ENCODE peak calls at places on chromosomes 16 and 17, in five cellular contexts. N, D, X, W and Z are unnamed samples.

GRCh38 chr16:29674188-29674587 is 4.8 kb upstream of the QPRT start:
- DNase-seq in N (no peak), W (no peak), X (no peak), D (no peak), Z (no peak)

GRCh38 chr16:75317101-75317522 is 65.7 kb upstream of the BCAR1 start:
- DNase-seq in W (no peak), D (no peak), N (no peak), X (peak), Z (no peak)

GRCh38 chr16:81478876-81479496 is 34.4 kb downstream of the CMIP start:
- DNase-seq in X (peak), N (no peak), W (peak), D (no peak), Z (no peak)

GRCh38 chr17:67801626-67802175 is 23.6 kb upstream of the BPTF start:
- DNase-seq in N (no peak), W (peak), D (peak), X (no peak), Z (peak)

GRCh38 chr16:75702247-75702646 is 986 bp upstream of the DUXB start:
- DNase-seq in N (no peak), D (no peak), X (no peak), W (no peak), Z (no peak)

GRCh38 chr16:25126820-25127232 is 15.3 kb downstream of the LCMT1 start:
- DNase-seq in D (no peak), W (peak), N (no peak), X (peak), Z (no peak)

GRCh38 chr17:45782889-45783592 is 1.1 kb upstream of the CRHR1 start:
- DNase-seq in X (peak), W (peak), N (peak), D (peak), Z (peak)

GRCh38 chr17:72702136-72702735 is 390.3 kb downstream of the SLC39A11 start:
- DNase-seq in W (no peak), D (no peak), N (no peak), X (no peak), Z (no peak)

GRCh38 chr17:31216053-31216751 is 80.8 kb downstream of the OMG start:
- DNase-seq in W (peak), X (peak), N (peak), D (no peak), Z (no peak)

GRCh38 chr17:280216-280615 is 72.4 kb downstream of the RPH3AL start:
- DNase-seq in N (no peak), D (no peak), W (no peak), X (no peak), Z (no peak)

GRCh38 chr17:9294661-9295210 is 273.4 kb downstream of the NTN1 start:
- DNase-seq in N (no peak), W (peak), X (no peak), D (no peak), Z (no peak)

GRCh38 chr17:41324180-41325075 is 8.9 kb upstream of the KRTAP17-1 start:
- DNase-seq in D (peak), X (no peak), N (peak), W (peak), Z (peak)

GRCh38 chr17:80943346-80944145 is 48.1 kb upstream of the CHMP6 start:
- DNase-seq in N (no peak), D (no peak), W (no peak), X (no peak), Z (no peak)

GRCh38 chr17:80946449-80946848 is 45.2 kb upstream of the CHMP6 start:
- DNase-seq in N (no peak), X (no peak), D (no peak), W (no peak), Z (no peak)

GRCh38 chr17:80945736-80946135 is 45.9 kb upstream of the CHMP6 start:
- DNase-seq in W (no peak), D (no peak), X (no peak), N (no peak), Z (no peak)

GRCh38 chr17:80942360-80943345 is 49.0 kb upstream of the CHMP6 start:
- DNase-seq in N (no peak), W (no peak), D (no peak), X (no peak), Z (no peak)

DNA sequence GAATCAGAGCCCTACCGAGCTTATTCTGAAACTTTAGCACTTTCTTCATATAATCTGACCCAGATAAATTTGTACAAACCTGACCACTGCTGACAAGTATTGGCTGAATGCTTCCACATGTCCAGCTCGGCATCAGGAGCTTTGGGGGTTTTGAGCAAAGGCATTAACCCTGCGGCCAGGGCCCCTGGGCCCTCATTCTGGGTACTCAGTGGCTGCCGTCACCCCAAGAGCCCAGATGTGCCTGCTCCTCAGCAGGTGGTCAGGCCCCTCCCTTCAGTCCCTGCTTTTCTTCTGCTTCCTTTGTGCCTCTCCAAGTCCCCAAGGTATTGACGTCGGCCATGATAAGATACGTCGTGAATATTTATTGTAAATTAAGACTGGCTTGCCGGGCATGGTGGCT is 47.3 kb upstream of the CHMP6 start:
- DNase-seq in D (no peak), N (no peak), W (no peak), X (no peak), Z (no peak)
- H2BK12ac ChIP-seq in D (no peak), N (no peak), W (no peak), X (no peak), Z (no peak)

GRCh38 chr17:39979865-39980401 is 674 bp upstream of the PSMD3 start:
- DNase-seq in D (peak), W (no peak), X (peak), N (no peak), Z (no peak)

GRCh38 chr17:39981207-39982068 is 831 bp downstream of the PSMD3 start:
- DNase-seq in N (no peak), X (peak), W (no peak), D (no peak), Z (no peak)

GRCh38 chr17:39980402-39981206 is at the start of gene PSMD3:
- DNase-seq in D (peak), W (peak), N (peak), X (peak), Z (peak)

GRCh38 chr17:39982069-39982371 is 1.4 kb downstream of the PSMD3 start:
- DNase-seq in X (no peak), N (no peak), W (no peak), D (no peak), Z (no peak)

DNA sequence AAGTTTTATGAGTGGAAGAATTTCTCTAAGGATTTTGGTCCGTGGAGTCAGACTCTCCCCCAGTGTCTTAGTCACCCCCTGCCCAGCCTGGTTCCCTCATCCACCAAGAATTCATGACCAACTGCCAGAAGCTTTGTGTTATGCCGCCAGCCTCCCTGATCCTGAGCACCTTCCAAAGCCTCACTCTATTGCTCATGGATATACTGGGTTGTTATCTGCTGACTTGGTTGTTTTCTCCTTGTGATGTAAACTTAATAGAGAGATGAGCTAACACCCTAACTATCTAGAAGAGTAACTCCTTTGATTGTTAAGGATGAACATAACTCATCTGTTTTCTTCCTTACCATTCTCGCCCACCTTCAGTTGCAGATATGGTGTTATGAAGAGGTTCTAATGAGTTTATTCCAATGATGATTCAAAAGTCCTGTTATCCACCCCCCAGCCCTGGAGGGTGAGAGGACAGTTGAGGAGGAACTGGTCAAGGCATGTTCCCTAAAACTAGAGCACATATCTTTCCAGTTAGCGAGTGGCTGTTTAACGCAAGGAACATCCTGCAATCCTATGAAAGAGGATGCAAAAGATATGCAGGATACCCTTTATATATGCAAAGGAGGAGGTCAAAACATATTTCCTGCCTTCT is 1.5 kb upstream of the PSMD3 start:
- DNase-seq in N (no peak), D (no peak), W (peak), X (peak), Z (no peak)
- H2BK12ac ChIP-seq in N (no peak), D (no peak), W (no peak), X (no peak), Z (peak)

GRCh38 chr16:57313509-57313908 is 29.0 kb upstream of the PLLP start:
- DNase-seq in W (no peak), N (no peak), X (no peak), D (no peak), Z (no peak)
- H2BK12ac ChIP-seq in W (no peak), N (no peak), X (no peak), D (no peak), Z (no peak)

GRCh38 chr17:27944546-27945332 is 51.6 kb upstream of the LYRM9 start:
- DNase-seq in W (no peak), N (no peak), D (no peak), X (no peak), Z (no peak)
- H2BK12ac ChIP-seq in W (no peak), N (no peak), D (no peak), X (no peak), Z (peak)

DNA sequence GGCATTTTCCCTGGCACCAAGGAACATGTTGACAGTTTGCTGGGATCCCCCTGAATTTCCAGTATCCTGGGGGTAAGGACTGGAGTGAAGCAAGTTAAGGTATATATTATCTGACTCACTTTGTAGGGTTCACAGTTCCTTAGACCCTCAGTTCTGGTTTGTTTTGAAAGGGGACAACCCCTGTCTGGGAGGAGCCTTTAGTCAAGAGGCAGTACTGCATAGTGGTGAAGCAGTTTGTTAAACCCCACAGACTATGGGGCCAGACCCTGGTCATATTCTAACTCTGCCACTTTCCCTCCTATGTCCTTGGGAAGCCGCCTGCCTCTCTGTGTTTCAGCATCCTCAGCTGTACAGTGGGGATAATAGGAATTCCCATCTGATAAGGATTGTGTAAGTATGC is 145.5 kb upstream of the ZFHX3 start:
- DNase-seq in X (no peak), D (no peak), N (no peak), W (no peak), Z (no peak)
- H2BK12ac ChIP-seq in X (no peak), D (no peak), N (no peak), W (no peak), Z (no peak)

DNA sequence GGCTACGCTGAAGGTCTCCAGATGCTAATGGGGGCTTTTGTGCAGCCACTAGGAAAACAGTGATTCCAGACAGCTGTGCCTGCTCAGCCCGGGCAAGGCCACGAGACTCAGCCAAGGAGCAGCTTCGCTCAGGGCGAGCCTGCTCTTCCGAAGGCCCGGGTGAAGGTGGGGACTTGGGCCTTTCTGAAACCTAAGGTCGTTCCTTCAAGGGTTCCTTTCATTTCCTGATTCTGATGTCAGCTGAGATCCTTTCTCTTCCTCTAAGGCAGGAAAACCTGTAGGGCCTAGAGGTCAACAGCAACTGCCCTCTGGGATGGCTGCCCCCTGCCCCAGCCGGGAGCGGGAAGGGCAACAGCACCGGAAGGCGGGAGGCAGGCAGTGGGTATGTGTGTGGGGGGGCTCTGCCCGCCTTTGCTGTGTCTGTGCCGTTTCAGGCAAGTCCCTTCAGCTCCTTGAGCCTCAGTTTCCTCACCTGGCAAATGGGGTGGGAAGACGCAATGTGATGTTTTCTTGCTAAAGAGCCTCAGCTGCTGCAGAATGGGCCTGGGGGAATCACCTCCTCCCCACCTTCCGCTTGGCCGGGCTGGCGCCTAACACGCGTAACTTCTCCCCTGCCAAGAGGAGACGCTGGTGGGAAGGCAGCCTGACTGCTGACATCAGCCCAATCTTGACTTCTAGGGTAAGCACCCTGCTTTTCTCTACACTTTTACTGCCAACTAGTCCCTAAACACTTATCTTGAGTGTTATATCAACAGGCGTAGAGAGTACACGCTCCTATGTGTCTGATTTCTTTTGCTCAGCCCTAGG is 32.8 kb downstream of the IRF8 start:
- DNase-seq in D (no peak), X (no peak), N (no peak), W (no peak), Z (no peak)
- H2BK12ac ChIP-seq in D (no peak), X (no peak), N (no peak), W (no peak), Z (no peak)

DNA sequence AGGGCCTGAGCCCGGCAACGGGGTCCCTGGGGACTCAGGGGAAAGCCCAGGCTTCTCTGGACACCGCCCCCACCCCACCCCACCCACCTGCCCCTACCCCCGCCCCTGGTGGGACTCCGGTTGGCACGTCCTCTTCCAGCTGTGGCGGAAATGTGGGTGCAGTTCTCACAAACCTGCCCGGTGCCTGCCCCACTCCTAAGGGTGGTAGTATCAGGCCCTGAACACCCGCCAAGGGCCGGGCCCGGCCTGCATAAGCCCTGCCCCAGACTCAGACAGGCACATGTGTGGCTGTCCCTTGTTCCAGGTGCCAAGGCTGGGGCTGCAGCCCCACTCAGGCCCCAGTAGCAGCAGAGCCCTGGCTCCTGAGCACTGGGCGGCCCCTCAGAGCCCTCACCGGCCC is 58.1 kb downstream of the ACTG1 start:
- DNase-seq in X (no peak), W (no peak), N (no peak), D (no peak), Z (no peak)
- H2BK12ac ChIP-seq in X (no peak), W (no peak), N (peak), D (no peak), Z (no peak)

GRCh38 chr16:2494616-2495015 is 19.1 kb upstream of the ATP6V0C start:
- DNase-seq in W (no peak), X (no peak), N (no peak), D (no peak), Z (no peak)
- H2BK12ac ChIP-seq in W (no peak), X (no peak), N (no peak), D (no peak), Z (no peak)